ENCODE peak calls at places on chromosome 18, in nine cellular contexts. P is HCT116, Q is K562, W is GM23248, B is IMR-90, S is neuronal stem cell, R is fibroblast of lung, J is neural progenitor cell, X is endodermal cell. Z is an unnamed sample. For H3K4me1, the result is how much of the 10 kb centered on the place peaks cover.

GRCh38 chr18:39596891-39597290 is 2031.3 kb upstream of the CELF4 start:
- DNase-seq in P (no peak), Q (no peak), W (no peak), B (no peak), S (no peak), R (peak), J (no peak), X (no peak), Z (no peak)

GRCh38 chr18:51569153-51569552 is 371.7 kb upstream of the MEX3C start:
- DNase-seq in P (no peak), Q (no peak), W (no peak), B (no peak), S (no peak), R (no peak), J (no peak), X (no peak), Z (no peak)

GRCh38 chr18:68262697-68263293 is 452.1 kb downstream of the TMX3 start:
- DNase-seq in P (no peak), Q (no peak), W (peak), B (peak), S (no peak), R (peak), J (no peak), X (no peak), Z (no peak)

GRCh38 chr18:54878057-54878661 is 49.9 kb downstream of the RAB27B start:
- DNase-seq in P (no peak), Q (no peak), W (peak), B (no peak), S (no peak), R (peak), J (no peak), X (no peak), Z (no peak)

GRCh38 chr18:27061488-27062095 is 123.5 kb downstream of the CHST9 start:
- DNase-seq in P (no peak), Q (no peak), W (no peak), B (no peak), S (no peak), R (no peak), J (no peak), X (no peak), Z (no peak)

GRCh38 chr18:79792988-79793355 is 4.8 kb upstream of the KCNG2 start:
- DNase-seq in P (no peak), Q (no peak), W (no peak), B (no peak), S (no peak), R (no peak), J (no peak), X (no peak), Z (no peak)

GRCh38 chr18:3713166-3713565 is 263.2 kb downstream of the TGIF1 start:
- DNase-seq in P (no peak), Q (no peak), W (no peak), B (no peak), S (no peak), R (peak), J (no peak), X (no peak), Z (no peak)

GRCh38 chr18:46413684-46414083 is 243.3 kb downstream of the LOXHD1 start:
- DNase-seq in P (no peak), Q (no peak), W (no peak), B (peak), S (no peak), R (no peak), J (no peak), X (no peak), Z (no peak)

GRCh38 chr18:47118986-47119385 is 31.3 kb downstream of the HDHD2 start:
- DNase-seq in P (no peak), Q (no peak), W (peak), B (peak), S (no peak), R (peak), J (no peak), X (no peak), Z (no peak)

GRCh38 chr18:66873899-66874298 is 270.0 kb upstream of the CDH19 start:
- DNase-seq in P (no peak), Q (no peak), W (no peak), B (no peak), S (no peak), R (no peak), J (no peak), X (no peak), Z (no peak)

GRCh38 chr18:13268035-13268700 is 49.6 kb downstream of the LDLRAD4 start:
- DNase-seq in P (no peak), Q (no peak), W (peak), B (peak), S (peak), R (peak), J (peak), X (peak), Z (no peak)

GRCh38 chr18:3604626-3605408 is 154.8 kb downstream of the TGIF1 start:
- DNase-seq in P (no peak), Q (peak), W (peak), B (peak), S (no peak), R (peak), J (peak), X (no peak), Z (peak)

GRCh38 chr18:23231340-23232021 is 96.2 kb downstream of the CABLES1 start:
- DNase-seq in P (no peak), Q (peak), W (peak), B (peak), S (no peak), R (peak), J (no peak), X (no peak), Z (no peak)

GRCh38 chr18:27449104-27449503 is 264.0 kb upstream of the CHST9 start:
- DNase-seq in P (no peak), Q (no peak), W (no peak), B (no peak), S (no peak), R (no peak), J (no peak), X (no peak), Z (no peak)

GRCh38 chr18:50560681-50561629 is 1.1 kb downstream of the MAPK4 start:
- DNase-seq in P (no peak), Q (no peak), W (no peak), B (no peak), S (peak), R (no peak), J (peak), X (peak), Z (no peak)

GRCh38 chr18:68725341-68725740 is 10.4 kb upstream of the TMX3 start:
- DNase-seq in P (no peak), Q (no peak), W (peak), B (peak), S (no peak), R (peak), J (no peak), X (no peak), Z (no peak)

GRCh38 chr18:60667016-60667415 is 294.4 kb upstream of the MC4R start:
- DNase-seq in P (no peak), Q (no peak), W (no peak), B (no peak), S (no peak), R (no peak), J (no peak), X (no peak), Z (no peak)

GRCh38 chr18:51098513-51098912 is 68.5 kb downstream of the SMAD4 start:
- DNase-seq in P (no peak), Q (no peak), W (no peak), B (no peak), S (no peak), R (no peak), J (no peak), X (no peak), Z (no peak)

GRCh38 chr18:13611058-13611615 is 115.2 kb downstream of the FAM210A start:
- DNase-seq in P (no peak), Q (no peak), W (peak), B (peak), S (peak), R (peak), J (peak), X (peak), Z (peak)

GRCh38 chr18:23529597-23529996 is 26.3 kb downstream of the RMC1 start:
- DNase-seq in P (peak), Q (peak), W (peak), B (peak), S (no peak), R (peak), J (no peak), X (no peak), Z (no peak)

GRCh38 chr18:59898609-59899297 is 1.0 kb upstream of the PMAIP1 start:
- DNase-seq in P (no peak), Q (no peak), W (no peak), B (no peak), S (no peak), R (peak), J (no peak), X (peak), Z (no peak)

GRCh38 chr18:79458131-79458838 is 62.6 kb downstream of the NFATC1 start:
- DNase-seq in P (peak), Q (no peak), W (peak), B (peak), S (peak), R (peak), J (no peak), X (no peak), Z (no peak)

GRCh38 chr18:35387367-35387685 is 10.2 kb upstream of the ZNF396 start:
- DNase-seq in P (no peak), Q (no peak), W (no peak), B (peak), S (no peak), R (peak), J (no peak), X (no peak), Z (no peak)

GRCh38 chr18:58502628-58503027 is 126.3 kb downstream of the ALPK2 start:
- DNase-seq in P (no peak), Q (no peak), W (no peak), B (no peak), S (no peak), R (no peak), J (no peak), X (no peak), Z (peak)

GRCh38 chr18:58755304-58756010 is 84.2 kb downstream of the MALT1 start:
- DNase-seq in P (no peak), Q (no peak), W (no peak), B (no peak), S (no peak), R (no peak), J (no peak), X (no peak), Z (no peak)

GRCh38 chr18:10045296-10045891 is 131.6 kb downstream of the VAPA start:
- DNase-seq in P (no peak), Q (no peak), W (no peak), B (no peak), S (no peak), R (no peak), J (no peak), X (peak), Z (no peak)

GRCh38 chr18:3305354-3305762 is 43.4 kb downstream of the MYL12B start:
- DNase-seq in P (no peak), Q (peak), W (peak), B (peak), S (no peak), R (peak), J (no peak), X (no peak), Z (no peak)

GRCh38 chr18:61551586-61551985 is 218.4 kb downstream of the CDH20 start:
- DNase-seq in P (peak), Q (peak), W (peak), B (peak), S (peak), R (peak), J (peak), X (peak), Z (peak)

GRCh38 chr18:48680339-48680738 is 141.5 kb downstream of the CTIF start:
- DNase-seq in P (no peak), Q (no peak), W (no peak), B (no peak), S (no peak), R (no peak), J (no peak), X (no peak), Z (no peak)

GRCh38 chr18:48679236-48679635 is 140.4 kb downstream of the CTIF start:
- DNase-seq in P (no peak), Q (no peak), W (peak), B (no peak), S (no peak), R (no peak), J (no peak), X (no peak), Z (no peak)

GRCh38 chr18:48683197-48683596 is 144.4 kb downstream of the CTIF start:
- DNase-seq in P (no peak), Q (no peak), W (no peak), B (no peak), S (no peak), R (no peak), J (no peak), X (no peak), Z (no peak)

GRCh38 chr18:48682768-48683167 is 143.9 kb downstream of the CTIF start:
- DNase-seq in P (no peak), Q (no peak), W (no peak), B (no peak), S (no peak), R (no peak), J (no peak), X (no peak), Z (no peak)

DNA sequence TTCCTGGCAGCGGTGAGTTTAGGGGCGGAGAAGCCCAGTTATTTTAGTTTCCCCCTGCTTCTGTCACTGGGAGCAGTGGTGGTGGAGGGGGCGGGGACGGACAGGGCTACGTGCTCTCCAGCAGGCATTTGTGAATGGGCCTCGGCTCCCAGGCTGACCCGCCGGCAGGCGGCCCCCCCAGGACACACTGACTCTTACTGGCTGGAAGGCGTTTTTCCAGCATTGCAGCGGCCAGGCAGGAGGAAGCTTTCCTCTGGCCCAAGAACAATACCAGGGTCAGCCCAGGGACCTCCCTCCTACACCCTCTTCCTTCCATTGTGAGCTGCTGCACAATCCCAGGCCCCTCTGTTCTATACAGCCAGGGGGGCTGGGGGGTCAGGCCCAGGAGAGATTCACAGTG is 142.0 kb downstream of the CTIF start:
- DNase-seq in P (no peak), Q (no peak), W (no peak), B (no peak), S (peak), R (no peak), J (peak), X (no peak), Z (no peak)
- H3K4me1 ChIP-seq in P (under half), Q (under half), W (under half), B (under half), S (under half), R (under half), J (under half), X (under half), Z (under half)

GRCh38 chr18:76522104-76522503 is 27.1 kb upstream of the ZNF516 start:
- DNase-seq in P (no peak), Q (no peak), W (no peak), B (no peak), S (no peak), R (peak), J (peak), X (peak), Z (no peak)
- H3K9ac ChIP-seq in P (no peak), Q (no peak), W (no peak), B (no peak), S (no peak), R (no peak), J (no peak), X (no peak), Z (no peak)

DNA sequence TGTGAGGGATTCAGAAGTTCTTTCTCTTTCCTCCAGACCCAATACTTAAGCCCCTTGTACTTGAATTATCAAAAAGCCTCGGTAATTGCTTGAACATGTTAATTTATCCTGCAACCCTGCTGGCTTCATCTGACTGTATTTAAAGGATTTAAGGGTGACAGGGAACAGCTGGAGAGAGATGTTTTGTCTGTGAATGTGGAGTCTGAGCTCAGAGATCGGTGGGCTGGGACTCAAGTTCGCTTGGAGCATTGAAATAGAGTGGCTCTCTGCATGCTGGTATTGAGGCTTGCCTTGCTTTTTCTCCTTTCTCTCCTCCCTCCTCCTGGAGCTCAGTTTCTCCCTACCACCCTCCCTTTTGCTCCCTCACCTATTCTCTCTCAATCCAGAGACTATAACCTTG is 73.6 kb downstream of the BOD1L2 start:
- DNase-seq in P (no peak), Q (no peak), W (no peak), B (no peak), S (no peak), R (no peak), J (peak), X (no peak), Z (no peak)
- H3K4me1 ChIP-seq in P (under half), Q (under half), W (under half), B (under half), S (under half), R (under half), J (under half), X (under half), Z (under half)

DNA sequence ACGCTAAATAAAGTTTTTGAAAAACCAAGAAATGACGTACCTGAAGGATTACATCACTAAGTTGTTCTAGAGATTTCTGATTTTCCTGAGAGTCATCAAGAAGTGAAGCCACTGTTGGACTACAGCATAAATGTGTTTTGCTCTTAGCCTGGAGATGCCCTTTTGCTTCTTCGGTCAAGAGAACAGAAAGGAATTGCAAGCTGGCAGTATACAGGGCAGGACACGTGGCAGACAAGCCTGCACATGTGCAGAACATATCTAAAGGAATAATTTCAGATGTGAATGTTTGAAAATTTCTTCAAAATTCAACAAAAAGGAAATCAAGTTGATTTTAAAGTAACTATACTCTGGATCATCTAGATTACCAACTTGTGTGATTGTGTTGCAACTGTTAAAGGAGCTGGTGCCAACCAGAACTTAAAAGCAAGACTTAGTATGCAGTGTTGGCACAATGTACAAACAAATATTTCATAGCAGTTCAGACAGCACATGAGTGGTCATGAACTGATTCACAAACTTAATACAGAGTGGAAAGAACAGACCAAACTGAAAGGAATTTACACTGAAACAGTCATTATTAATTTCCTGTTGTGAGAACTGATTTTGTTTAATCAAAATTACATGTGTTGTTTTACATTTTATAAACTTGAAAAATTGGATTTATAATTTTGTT is 100.4 kb upstream of the CD226 start:
- DNase-seq in P (no peak), Q (no peak), W (peak), B (peak), S (no peak), R (peak), J (no peak), X (no peak), Z (no peak)
- H3K9ac ChIP-seq in P (no peak), Q (no peak), W (peak), B (no peak), S (no peak), R (no peak), J (no peak), X (no peak), Z (no peak)

GRCh38 chr18:63446266-63446665 is 24.0 kb upstream of the VPS4B start:
- DNase-seq in P (no peak), Q (no peak), W (no peak), B (no peak), S (no peak), R (no peak), J (no peak), X (no peak), Z (no peak)

GRCh38 chr18:63452273-63452672 is 24.5 kb upstream of the SERPINB5 start:
- DNase-seq in P (no peak), Q (no peak), W (no peak), B (no peak), S (no peak), R (no peak), J (no peak), X (no peak), Z (no peak)

GRCh38 chr18:63454497-63454896 is 22.3 kb upstream of the SERPINB5 start:
- DNase-seq in P (no peak), Q (no peak), W (peak), B (no peak), S (no peak), R (no peak), J (no peak), X (no peak), Z (no peak)

GRCh38 chr18:63447066-63447465 is 24.8 kb upstream of the VPS4B start:
- DNase-seq in P (no peak), Q (no peak), W (no peak), B (no peak), S (no peak), R (no peak), J (no peak), X (no peak), Z (no peak)

DNA sequence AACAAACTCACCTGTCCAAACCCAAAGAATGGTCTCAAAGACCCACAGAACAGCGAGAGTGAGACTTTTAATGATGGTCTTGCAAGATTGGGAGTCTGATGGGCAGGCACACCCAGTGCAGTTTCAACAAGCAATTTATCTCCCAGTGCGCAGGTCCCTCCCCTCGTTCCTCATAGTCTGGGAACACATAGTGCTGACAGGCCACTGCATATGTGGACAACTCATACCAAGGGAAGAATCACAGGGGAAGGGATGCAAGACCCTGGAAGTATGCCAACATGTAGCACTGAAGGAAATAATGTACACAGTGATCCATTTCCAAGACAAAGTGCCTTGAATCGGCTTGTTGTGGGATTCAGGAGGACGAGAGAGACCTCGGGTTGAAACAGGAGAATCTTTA is 25.0 kb upstream of the SERPINB5 start:
- DNase-seq in P (no peak), Q (peak), W (peak), B (no peak), S (no peak), R (no peak), J (no peak), X (no peak), Z (no peak)
- H3K4me1 ChIP-seq in P (under half), Q (under half), W (under half), B (under half), S (under half), R (under half), J (under half), X (under half), Z (under half)

Z was measured in MM.1S.